ENCODE peak calls at places on chromosomes 16 and 17, in seven cellular contexts. P is foreskin fibroblast, S is fibroblast of lung, G is AG04450, D is tibial artery, W is A549, X is A673. B is an unnamed sample.

GRCh38 chr17:19270951-19271611 is 33.9 kb downstream of the EPN2 start:
- DNase-seq in P (no peak), S (no peak), G (no peak), D (no peak), W (no peak), X (no peak), B (no peak)

GRCh38 chr16:17370233-17371013 is 100.3 kb downstream of the XYLT1 start:
- DNase-seq in P (no peak), S (peak), G (no peak), D (no peak), W (no peak), X (no peak), B (no peak)

GRCh38 chr16:47578573-47578972 is 117.4 kb downstream of the PHKB start:
- DNase-seq in P (no peak), S (peak), G (no peak), D (no peak), W (no peak), X (no peak), B (no peak)

GRCh38 chr16:79191933-79192332 is 408.6 kb downstream of the MAF start:
- DNase-seq in P (no peak), S (peak), G (no peak), D (no peak), W (no peak), X (no peak), B (no peak)

GRCh38 chr16:24737391-24737871 is 8.0 kb downstream of the TNRC6A start:
- DNase-seq in P (peak), S (peak), G (no peak), D (no peak), W (no peak), X (no peak), B (peak)

GRCh38 chr17:58516644-58517377 is 2.4 kb upstream of the MTMR4 start:
- DNase-seq in P (no peak), S (no peak), G (no peak), D (no peak), W (no peak), X (no peak), B (no peak)

GRCh38 chr17:19016881-19017280 is 12.3 kb upstream of the FAM83G start:
- DNase-seq in P (no peak), S (no peak), G (no peak), D (no peak), W (no peak), X (no peak), B (no peak)

GRCh38 chr17:75914643-75915265 is 10.1 kb upstream of the MRPL38 start:
- DNase-seq in P (no peak), S (no peak), G (no peak), D (no peak), W (no peak), X (no peak), B (no peak)

GRCh38 chr17:57357830-57358426 is 101.6 kb downstream of the MSI2 start:
- DNase-seq in P (no peak), S (no peak), G (no peak), D (no peak), W (no peak), X (no peak), B (no peak)

GRCh38 chr17:43427362-43428043 is 28.7 kb downstream of the ARL4D start:
- DNase-seq in P (no peak), S (no peak), G (no peak), D (no peak), W (no peak), X (no peak), B (no peak)

GRCh38 chr17:78421534-78422266 is 43.3 kb downstream of the PGS1 start:
- DNase-seq in P (peak), S (peak), G (peak), D (peak), W (peak), X (peak), B (peak)

GRCh38 chr17:8900207-8900606 is 32.7 kb upstream of the PIK3R6 start:
- DNase-seq in P (no peak), S (no peak), G (no peak), D (no peak), W (no peak), X (no peak), B (no peak)

GRCh38 chr17:20779521-20779920 is 200.0 kb downstream of the CDRT15L2 start:
- DNase-seq in P (no peak), S (no peak), G (no peak), D (no peak), W (no peak), X (no peak), B (no peak)

GRCh38 chr17:50266384-50267073 is 7.7 kb upstream of the TMEM92 start:
- DNase-seq in P (peak), S (peak), G (peak), D (peak), W (no peak), X (no peak), B (no peak)

GRCh38 chr16:88924834-88925539 is 52.0 kb downstream of the CBFA2T3 start:
- DNase-seq in P (peak), S (peak), G (peak), D (no peak), W (peak), X (peak), B (peak)

GRCh38 chr16:24748242-24748641 is 18.8 kb downstream of the TNRC6A start:
- DNase-seq in P (peak), S (peak), G (peak), D (peak), W (peak), X (peak), B (peak)

GRCh38 chr17:1629647-1630310 is 1.1 kb upstream of the SLC43A2 start:
- DNase-seq in P (no peak), S (no peak), G (no peak), D (peak), W (peak), X (peak), B (no peak)

GRCh38 chr17:66652840-66653507 is 181.9 kb upstream of the CACNG5 start:
- DNase-seq in P (no peak), S (peak), G (no peak), D (no peak), W (no peak), X (no peak), B (no peak)

DNA sequence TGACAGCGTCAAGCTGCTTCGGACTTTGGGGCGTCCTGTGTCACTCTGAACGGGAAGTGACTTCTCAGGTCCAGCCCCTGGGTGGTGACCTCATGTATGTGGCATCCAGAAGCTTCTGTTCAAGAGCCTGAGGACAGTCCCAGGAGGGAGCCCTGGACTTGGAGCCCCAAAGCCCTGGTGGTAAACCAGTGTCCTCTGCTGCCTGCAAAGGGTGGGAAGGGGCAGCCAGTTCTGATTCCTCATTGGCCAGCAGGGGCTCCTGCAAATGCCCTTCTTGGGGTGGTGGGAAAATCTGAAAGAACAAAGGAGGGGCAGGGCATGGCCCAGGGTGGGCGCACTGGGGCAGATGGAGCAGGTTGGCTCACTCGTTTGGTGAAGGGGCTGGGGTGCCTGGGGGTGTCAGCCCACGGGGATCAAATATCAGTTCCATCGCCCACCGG is 1.6 kb downstream of the OSGIN1 start:
- DNase-seq in P (peak), S (peak), G (no peak), D (peak), W (no peak), X (no peak), B (no peak)
- TF ChIP-seq CTCF in P (no peak), S (no peak), G (no peak), D (no peak), W (no peak), X (no peak), B (no peak)

DNA sequence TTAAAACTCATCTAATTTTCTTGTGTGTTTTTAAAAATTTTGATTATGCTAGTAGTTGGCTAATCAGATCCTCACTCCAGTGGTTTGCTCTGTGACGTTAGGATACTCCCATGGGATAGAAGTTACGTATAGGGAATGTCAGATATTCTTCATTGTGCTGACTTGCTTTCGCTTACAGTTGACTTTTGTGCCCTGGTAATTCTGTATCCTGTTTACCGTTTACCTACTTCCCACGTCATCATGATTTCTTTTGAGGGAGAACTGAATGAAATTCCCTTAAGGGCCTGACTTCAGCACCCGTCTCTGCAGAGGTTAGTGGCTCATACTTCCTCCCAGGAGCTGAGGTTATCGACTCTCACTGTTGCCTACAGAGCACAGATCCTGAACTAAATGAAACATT is 2.6 kb downstream of the PRKAR1A start:
- DNase-seq in P (no peak), S (peak), G (no peak), D (no peak), W (no peak), X (peak), B (no peak)
- H3K4me3 ChIP-seq in P (peak), S (peak), G (peak), D (peak), W (no peak), X (peak), B (peak)

GRCh38 chr16:54054237-54054780 is 232.3 kb downstream of the IRX3 start:
- DNase-seq in P (no peak), S (no peak), G (no peak), D (no peak), W (no peak), X (no peak), B (no peak)
- TF ChIP-seq CTCF in P (no peak), S (no peak), G (no peak), D (no peak), W (no peak), X (no peak), B (no peak)

DNA sequence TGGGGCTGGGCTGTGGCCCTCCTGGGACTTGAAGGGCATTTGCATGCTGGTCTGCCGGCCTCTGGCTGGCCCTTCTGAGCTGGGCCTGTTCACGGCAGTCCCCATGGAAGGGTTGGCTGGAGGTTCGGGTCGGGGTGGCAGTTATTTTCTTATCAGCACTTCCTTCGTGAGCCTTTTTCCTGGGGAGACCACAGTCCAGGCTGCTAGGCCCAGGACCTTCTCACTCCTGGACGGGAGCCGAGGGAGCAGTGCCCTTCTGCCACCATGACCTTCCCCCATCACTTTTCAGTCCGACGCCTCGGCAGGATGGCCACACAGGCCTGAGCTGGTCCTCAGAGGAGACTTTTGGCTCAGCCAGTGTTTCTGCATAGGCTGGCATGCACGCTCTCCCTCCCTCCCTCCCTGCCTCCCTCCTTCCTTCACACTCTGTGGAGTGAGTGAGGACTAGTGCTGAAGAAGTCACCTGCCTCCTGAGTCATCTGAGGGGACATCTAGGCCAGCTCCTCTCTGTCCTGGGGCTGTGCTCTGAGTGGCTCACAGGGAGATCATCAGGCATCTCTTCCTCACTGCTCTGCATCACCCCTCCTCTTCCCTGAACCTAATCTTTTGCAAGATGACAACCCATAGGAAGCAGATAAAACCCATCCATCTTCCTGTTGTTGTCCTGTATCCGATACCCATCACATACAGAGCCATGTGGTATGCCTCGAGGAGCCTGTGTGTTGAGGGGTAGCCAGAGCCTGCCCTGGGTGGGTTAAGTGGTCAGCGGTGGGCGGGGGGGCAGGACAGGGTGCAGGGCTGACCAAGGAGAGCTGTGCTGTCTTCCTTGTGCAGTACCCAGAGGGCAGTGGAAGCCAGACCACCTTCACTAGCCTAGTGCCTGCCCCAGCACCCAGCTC is 109.7 kb downstream of the RAP1GAP2 start:
- DNase-seq in P (no peak), S (no peak), G (no peak), D (no peak), W (no peak), X (no peak), B (no peak)
- H3K4me3 ChIP-seq in P (no peak), S (no peak), G (no peak), D (no peak), W (no peak), X (no peak), B (no peak)

DNA sequence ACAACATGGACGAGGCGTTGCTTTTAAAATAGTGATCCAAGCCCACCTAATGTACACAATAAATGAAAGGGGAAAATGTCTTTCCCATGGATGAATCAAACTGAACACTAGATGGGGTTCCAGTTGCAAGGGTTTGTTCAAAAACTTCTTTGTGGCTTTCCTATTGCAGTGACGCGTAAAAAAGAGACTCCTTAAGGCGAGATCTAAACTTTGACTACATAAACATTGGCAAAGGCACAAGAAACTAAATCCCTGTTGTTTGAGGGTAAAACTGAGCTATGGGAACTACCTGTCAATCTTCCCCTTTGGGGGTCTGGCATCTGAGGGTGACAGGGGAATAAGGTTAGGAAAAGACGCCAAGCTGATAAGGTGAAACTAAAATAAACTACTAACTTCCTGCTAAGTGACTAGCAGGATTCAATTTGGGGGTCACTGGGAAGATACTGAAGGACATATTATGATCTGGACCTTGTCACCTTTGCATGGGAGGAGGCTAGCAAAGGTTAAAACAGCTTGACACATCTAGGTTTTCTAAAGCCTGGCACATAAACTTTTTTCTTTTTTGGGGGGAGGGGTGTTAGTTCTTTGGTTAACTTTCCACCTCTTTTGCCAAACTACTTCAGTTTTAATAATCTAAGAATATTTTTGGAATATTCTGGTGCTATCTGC is 4.7 kb downstream of the SALL1 start:
- DNase-seq in P (no peak), S (peak), G (no peak), D (no peak), W (no peak), X (peak), B (no peak)
- TF ChIP-seq CTCF in P (peak), S (peak), G (peak), D (no peak), W (no peak), X (peak), B (peak)

DNA sequence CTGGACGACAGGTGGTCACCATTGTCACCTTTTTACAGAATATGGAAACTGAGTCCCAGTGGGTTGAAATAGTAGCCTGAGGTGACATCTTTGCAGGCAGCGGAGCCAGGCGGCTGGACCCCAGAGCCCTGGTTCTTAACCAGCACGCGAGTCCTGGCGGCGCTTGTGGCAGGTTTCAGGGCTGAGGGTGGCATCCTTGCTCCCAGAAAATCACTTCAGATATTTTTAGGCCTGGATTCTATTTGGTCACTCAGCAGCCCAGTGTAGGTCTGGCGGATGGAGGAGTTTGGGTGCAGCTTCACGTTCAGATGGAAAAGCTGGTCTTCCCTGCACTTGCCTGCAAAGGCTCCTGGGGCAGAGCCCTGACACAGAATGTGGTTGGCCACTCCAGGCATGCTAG is 354.0 kb downstream of the SNX29 start:
- DNase-seq in P (no peak), S (no peak), G (no peak), D (no peak), W (no peak), X (no peak), B (no peak)
- H3K4me3 ChIP-seq in P (no peak), S (no peak), G (no peak), D (no peak), W (no peak), X (no peak), B (no peak)

GRCh38 chr16:58848662-58849002 is 114.5 kb upstream of the GOT2 start:
- DNase-seq in P (no peak), S (peak), G (no peak), D (no peak), W (no peak), X (no peak), B (no peak)

GRCh38 chr16:58842746-58843145 is 108.6 kb upstream of the GOT2 start:
- DNase-seq in P (no peak), S (no peak), G (no peak), D (no peak), W (no peak), X (no peak), B (no peak)

GRCh38 chr16:58847902-58848661 is 114.0 kb upstream of the GOT2 start:
- DNase-seq in P (no peak), S (no peak), G (no peak), D (no peak), W (no peak), X (no peak), B (no peak)

GRCh38 chr16:58842156-58842555 is 108.0 kb upstream of the GOT2 start:
- DNase-seq in P (no peak), S (no peak), G (no peak), D (no peak), W (no peak), X (no peak), B (no peak)

DNA sequence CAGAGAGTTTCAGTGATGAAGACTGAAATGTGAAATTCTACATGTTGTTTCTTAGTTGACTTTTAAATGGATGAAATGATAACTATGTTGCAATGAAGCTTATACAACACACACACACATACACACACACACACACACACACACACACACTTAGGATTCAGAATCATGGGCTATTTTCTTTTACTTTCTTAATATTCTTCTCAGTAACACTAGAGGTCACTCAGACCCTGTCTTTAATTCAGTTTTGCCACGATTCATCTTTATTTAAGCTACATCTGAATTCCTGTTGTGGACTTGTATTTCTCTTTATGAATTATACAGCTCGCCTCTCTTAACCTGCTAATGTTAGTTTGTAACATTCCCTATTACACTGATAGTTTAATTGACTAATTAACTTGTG is 109.6 kb upstream of the GOT2 start:
- DNase-seq in P (peak), S (peak), G (no peak), D (no peak), W (no peak), X (peak), B (peak)
- TF ChIP-seq CTCF in P (peak), S (peak), G (peak), D (no peak), W (peak), X (peak), B (no peak)

DNA sequence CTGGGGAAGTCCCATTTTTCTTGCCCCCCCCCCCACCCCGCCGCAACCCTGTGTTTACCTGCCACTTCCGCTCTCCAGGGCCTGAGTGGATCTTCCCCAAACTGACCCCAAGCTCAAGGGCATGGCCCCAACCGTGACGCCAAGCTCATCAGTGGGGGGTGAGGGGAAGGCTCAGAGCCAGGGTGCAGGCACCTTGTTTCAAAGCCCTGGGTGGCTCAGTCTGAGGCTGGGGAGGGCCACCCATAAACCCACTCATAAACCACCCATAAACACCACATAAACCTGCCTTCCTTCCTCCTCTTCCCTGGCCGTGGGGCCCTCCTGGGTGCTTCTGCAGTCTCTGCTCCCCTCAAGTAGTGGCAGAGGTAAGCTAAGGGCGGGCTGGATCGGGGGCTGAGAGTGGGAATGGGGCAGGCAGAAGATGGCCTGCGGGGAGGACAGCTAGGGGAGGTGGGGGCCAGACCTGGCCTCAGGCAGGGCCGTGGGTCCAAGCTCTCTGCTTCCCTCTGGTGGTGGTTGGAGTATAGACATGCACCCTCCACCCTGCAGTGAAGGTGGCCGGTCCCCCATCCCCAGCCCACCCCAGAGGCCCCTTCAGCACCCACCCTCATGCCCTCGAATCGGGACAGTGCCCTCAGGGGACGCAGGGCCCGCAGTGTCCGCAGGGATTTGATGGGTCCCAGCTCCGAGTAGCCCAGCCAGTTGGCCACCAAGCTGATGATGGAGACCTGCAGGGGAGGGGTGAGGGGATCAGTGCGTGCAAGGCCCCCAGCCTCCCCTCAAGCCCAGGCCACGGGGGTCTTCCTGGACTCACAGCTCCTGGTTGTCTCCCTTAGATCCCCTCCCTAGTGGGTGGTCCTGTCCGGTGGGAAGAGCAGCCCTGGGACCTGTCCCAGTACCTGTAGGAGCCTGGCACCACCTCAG is 14.6 kb upstream of the CD79B start:
- DNase-seq in P (no peak), S (peak), G (no peak), D (no peak), W (peak), X (peak), B (no peak)
- H3K4me3 ChIP-seq in P (no peak), S (no peak), G (no peak), D (no peak), W (no peak), X (no peak), B (no peak)